ENCODE peak calls at places on chromosome 5, in four cellular contexts. C is heart left ventricle, Q is cardiac muscle cell, U is GM12865. M is an unnamed sample.

GRCh38 chr5:141524604-141525597 is 36.0 kb downstream of the PCDHGC5 start:
- DNase-seq in C (peak; percentile 90), Q (peak; percentile 98), U (peak; percentile 88), M (peak; percentile 97)

GRCh38 chr5:115636008-115636407 is 10.2 kb upstream of the TMED7 start:
- DNase-seq in C (no peak), Q (no peak), U (no peak), M (no peak)

GRCh38 chr5:88682797-88683496 is 200.0 kb downstream of the MEF2C start:
- DNase-seq in C (no peak), Q (no peak), U (no peak), M (no peak)

GRCh38 chr5:66661149-66661548 is 65.0 kb downstream of the MAST4 start:
- DNase-seq in C (no peak), Q (peak; percentile 90), U (no peak), M (peak; percentile 57)

GRCh38 chr5:31165729-31166128 is 27.8 kb upstream of the CDH6 start:
- DNase-seq in C (no peak), Q (peak; percentile 1), U (no peak), M (no peak)

GRCh38 chr5:55027589-55027988 is 3.5 kb downstream of the GZMK start:
- DNase-seq in C (no peak), Q (no peak), U (peak; percentile 8), M (no peak)

GRCh38 chr5:61658592-61659008 is 326.5 kb downstream of the ZSWIM6 start:
- DNase-seq in C (peak; percentile 93), Q (peak; percentile 82), U (peak; percentile 71), M (peak; percentile 82)

GRCh38 chr5:36795366-36795765 is 81.2 kb upstream of the NIPBL start:
- DNase-seq in C (no peak), Q (no peak), U (no peak), M (no peak)

GRCh38 chr5:126383755-126384154 is 39.5 kb upstream of the GRAMD2B start:
- DNase-seq in C (no peak), Q (no peak), U (no peak), M (no peak)

GRCh38 chr5:73446631-73447233 is 1.8 kb downstream of the FOXD1 start:
- DNase-seq in C (no peak), Q (no peak), U (no peak), M (no peak)

GRCh38 chr5:122493091-122493775 is 181.2 kb downstream of the SNCAIP start:
- DNase-seq in C (peak; percentile 90), Q (peak; percentile 8), U (no peak), M (no peak)

GRCh38 chr5:126046275-126046674 is 376.9 kb upstream of the GRAMD2B start:
- DNase-seq in C (no peak), Q (no peak), U (no peak), M (peak; percentile 21)

GRCh38 chr5:95375591-95375990 is 15.6 kb upstream of the FAM81B start:
- DNase-seq in C (no peak), Q (no peak), U (no peak), M (no peak)

GRCh38 chr5:151278845-151279244 is 24.7 kb downstream of the SLC36A3 start:
- DNase-seq in C (no peak), Q (no peak), U (no peak), M (no peak)

GRCh38 chr5:31209341-31209740 is 15.9 kb downstream of the CDH6 start:
- DNase-seq in C (no peak), Q (no peak), U (no peak), M (no peak)

GRCh38 chr5:21919417-21920022 is 933.6 kb downstream of the CDH12 start:
- DNase-seq in C (no peak), Q (peak; percentile 50), U (peak; percentile 49), M (peak; percentile 44)

GRCh38 chr5:119743927-119744326 is 114.6 kb downstream of the FAM170A start:
- DNase-seq in C (no peak), Q (peak; percentile 44), U (peak; percentile 71), M (peak; percentile 41)

GRCh38 chr5:74866653-74867162 is 521 bp upstream of the FAM169A start:
- DNase-seq in C (peak; percentile 65), Q (no peak), U (no peak), M (no peak)

GRCh38 chr5:1949253-1949652 is 66.5 kb upstream of the IRX4 start:
- DNase-seq in C (no peak), Q (no peak), U (no peak), M (no peak)

GRCh38 chr5:113178073-113178779 is 201.6 kb downstream of the DCP2 start:
- DNase-seq in C (no peak), Q (no peak), U (no peak), M (no peak)

GRCh38 chr5:125026900-125027731 is 280.7 kb upstream of the ZNF608 start:
- DNase-seq in C (no peak), Q (peak; percentile 72), U (no peak), M (peak; percentile 60)

GRCh38 chr5:10542151-10542550 is 21.7 kb upstream of the ANKRD33B start:
- DNase-seq in C (no peak), Q (no peak), U (no peak), M (no peak)

GRCh38 chr5:135367070-135367469 is 32.0 kb downstream of the MACROH2A1 start:
- DNase-seq in C (no peak), Q (no peak), U (no peak), M (no peak)

GRCh38 chr5:127203818-127204217 is 86.8 kb upstream of the MEGF10 start:
- DNase-seq in C (no peak), Q (peak; percentile 70), U (no peak), M (peak; percentile 88)

GRCh38 chr5:57805732-57806131 is 323.1 kb upstream of the ACTBL2 start:
- DNase-seq in C (no peak), Q (no peak), U (no peak), M (no peak)

GRCh38 chr5:38601843-38602424 is 45.5 kb upstream of the LIFR start:
- DNase-seq in C (no peak), Q (no peak), U (no peak), M (no peak)

GRCh38 chr5:160398806-160399205 is 1.0 kb downstream of the FAM200C start:
- DNase-seq in C (no peak), Q (peak; percentile 21), U (no peak), M (peak; percentile 54)

GRCh38 chr5:10832987-10833386 is 72.0 kb upstream of the DAP start:
- DNase-seq in C (no peak), Q (no peak), U (no peak), M (no peak)

GRCh38 chr5:148967783-148968182 is 95.1 kb downstream of the SH3TC2 start:
- DNase-seq in C (no peak), Q (no peak), U (no peak), M (no peak)

GRCh38 chr5:76808142-76808691 is 10.6 kb upstream of the F2RL1 start:
- DNase-seq in C (no peak), Q (no peak), U (no peak), M (no peak)
- H3K4me3 ChIP-seq in C (no peak overlapping the region), Q (no peak overlapping the region), U (no peak overlapping the region), M (no peak overlapping the region)

GRCh38 chr5:14268236-14268701 is 125.1 kb downstream of the TRIO start:
- DNase-seq in C (no peak), Q (peak; percentile 32), U (no peak), M (peak; percentile 89)
- H3K4me3 ChIP-seq in C (no peak overlapping the region), Q (no peak overlapping the region), U (no peak overlapping the region), M (no peak overlapping the region)

GRCh38 chr5:143434261-143435206 is 31.0 kb upstream of the NR3C1 start:
- DNase-seq in C (no peak), Q (peak; percentile 8), U (peak; percentile 69), M (no peak)
- H3K4me3 ChIP-seq in C (no peak overlapping the region), Q (no peak overlapping the region), U (peak overlapping the region; percentile 56), M (no peak overlapping the region)

GRCh38 chr5:167245871-167246270 is 1045.6 kb upstream of the WWC1 start:
- DNase-seq in C (no peak), Q (no peak), U (no peak), M (no peak)

GRCh38 chr5:167254150-167254549 is 1037.3 kb upstream of the WWC1 start:
- DNase-seq in C (no peak), Q (no peak), U (no peak), M (no peak)

GRCh38 chr5:167255931-167256330 is 1035.5 kb upstream of the WWC1 start:
- DNase-seq in C (no peak), Q (no peak), U (no peak), M (no peak)

GRCh38 chr5:167248262-167248661 is 1043.2 kb upstream of the WWC1 start:
- DNase-seq in C (no peak), Q (no peak), U (no peak), M (no peak)

GRCh38 chr5:167250996-167251395 is 1040.4 kb upstream of the WWC1 start:
- DNase-seq in C (no peak), Q (no peak), U (no peak), M (no peak)
- H3K4me3 ChIP-seq in C (no peak overlapping the region), Q (no peak overlapping the region), U (no peak overlapping the region), M (no peak overlapping the region)

GRCh38 chr5:101517795-101518194 is 614.7 kb upstream of the ST8SIA4 start:
- DNase-seq in C (no peak), Q (no peak), U (no peak), M (no peak)
- H3K4me3 ChIP-seq in C (no peak overlapping the region), Q (no peak overlapping the region), U (no peak overlapping the region), M (no peak overlapping the region)

GRCh38 chr5:93589812-93590215 is 6.8 kb downstream of the NR2F1 start:
- DNase-seq in C (no peak), Q (no peak), U (no peak), M (no peak)
- H3K4me3 ChIP-seq in C (no peak overlapping the region), Q (no peak overlapping the region), U (no peak overlapping the region), M (no peak overlapping the region)

GRCh38 chr5:176629317-176629852 is 949 bp downstream of the SNCB start:
- DNase-seq in C (no peak), Q (no peak), U (no peak), M (no peak)

GRCh38 chr5:176629853-176630680 is at the start of the genes EIF4E1B and SNCB:
- DNase-seq in C (peak; percentile 72), Q (peak; percentile 53), U (peak; percentile 32), M (no peak)

GRCh38 chr5:176627582-176627981 is 2.8 kb downstream of the SNCB start:
- DNase-seq in C (no peak), Q (no peak), U (no peak), M (no peak)

GRCh38 chr5:176626876-176627236 is 3.5 kb downstream of the SNCB start:
- DNase-seq in C (no peak), Q (no peak), U (no peak), M (no peak)

DNA sequence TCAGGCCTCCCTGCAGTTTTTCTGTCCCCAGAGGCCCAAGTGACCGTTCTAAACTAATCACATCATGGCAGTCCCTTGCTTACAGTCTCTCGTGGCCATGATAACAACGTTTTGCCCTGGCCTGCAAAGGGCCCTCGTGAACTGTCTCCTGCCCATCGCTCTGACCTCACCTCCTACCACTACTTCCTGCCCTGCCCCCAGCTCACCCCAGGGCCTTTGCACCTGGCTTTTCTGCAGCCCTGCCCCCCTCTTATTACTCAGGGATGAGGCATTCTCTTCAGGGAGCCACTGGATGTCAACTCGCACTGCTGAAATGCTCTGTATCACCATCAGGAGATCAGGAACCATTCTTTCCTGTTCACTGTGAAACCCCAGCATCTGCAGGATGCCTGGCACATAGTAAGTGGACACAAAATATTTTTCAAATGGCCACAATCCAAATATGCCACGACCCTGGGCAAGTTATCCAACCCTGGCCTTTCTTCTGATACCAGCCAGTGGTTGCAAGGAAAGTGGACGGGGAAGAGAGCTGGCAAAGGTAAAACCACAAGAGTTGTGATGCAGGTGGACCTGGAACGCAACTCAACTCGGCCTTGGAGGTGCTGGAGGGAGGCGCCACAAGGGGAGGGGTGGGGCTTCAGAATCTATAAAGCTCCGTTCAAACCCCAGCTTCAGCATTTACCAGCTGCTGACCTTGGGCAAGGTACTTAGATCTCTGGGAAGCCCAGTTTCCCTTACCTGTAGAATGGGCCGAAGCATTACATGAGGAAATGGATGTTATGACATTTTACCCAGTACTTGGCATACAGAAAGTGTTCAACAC is 1.7 kb downstream of the SNCB start:
- DNase-seq in C (no peak), Q (no peak), U (no peak), M (no peak)
- H3K4me3 ChIP-seq in C (no peak overlapping the region), Q (no peak overlapping the region), U (no peak overlapping the region), M (no peak overlapping the region)